ENCODE peak calls at places on chromosome 22, in nine cellular contexts. R is CD8-positive, alpha-beta T cell; Z is dorsolateral prefrontal cortex; I is AG09309; D is ovary; C is GM23248; O is pancreas; E is epithelial cell of esophagus; Y is bronchial epithelial cell. P is an unnamed sample.

GRCh38 chr22:47333625-47334024 is 571.2 kb downstream of the TBC1D22A start:
- DNase-seq in R (no peak), Z (no peak), I (no peak), D (no peak), C (peak), O (no peak), E (peak), Y (peak), P (no peak)

GRCh38 chr22:27828214-27828587 is 26.6 kb upstream of the MN1 start:
- DNase-seq in R (no peak), Z (no peak), I (no peak), D (no peak), C (no peak), O (no peak), E (no peak), Y (no peak), P (no peak)

GRCh38 chr22:45071618-45072017 is 61.8 kb upstream of the PHF21B start:
- DNase-seq in R (no peak), Z (no peak), I (no peak), D (no peak), C (no peak), O (no peak), E (no peak), Y (no peak), P (no peak)

GRCh38 chr22:27993774-27994350 is 74.8 kb upstream of the PITPNB start:
- DNase-seq in R (no peak), Z (no peak), I (no peak), D (peak), C (no peak), O (peak), E (no peak), Y (no peak), P (no peak)

GRCh38 chr22:32534252-32535215 is 59.9 kb downstream of the FBXO7 start:
- DNase-seq in R (no peak), Z (no peak), I (no peak), D (no peak), C (peak), O (no peak), E (no peak), Y (no peak), P (no peak)

GRCh38 chr22:39078329-39078728 is 1.3 kb downstream of the APOBEC3G start:
- DNase-seq in R (no peak), Z (no peak), I (no peak), D (no peak), C (no peak), O (no peak), E (no peak), Y (no peak), P (no peak)

GRCh38 chr22:31818481-31819392 is 64.9 kb downstream of the DEPDC5 start:
- DNase-seq in R (no peak), Z (no peak), I (no peak), D (no peak), C (peak), O (no peak), E (peak), Y (no peak), P (no peak)

GRCh38 chr22:19761022-19761499 is 483 bp downstream of the TBX1 start:
- DNase-seq in R (no peak), Z (no peak), I (no peak), D (no peak), C (peak), O (no peak), E (peak), Y (no peak), P (no peak)

GRCh38 chr22:43293661-43294392 is 49.3 kb downstream of the SCUBE1 start:
- DNase-seq in R (no peak), Z (no peak), I (no peak), D (peak), C (peak), O (no peak), E (peak), Y (no peak), P (no peak)

GRCh38 chr22:44729391-44730012 is 22.9 kb upstream of the ARHGAP8 start:
- DNase-seq in R (no peak), Z (peak), I (peak), D (peak), C (peak), O (no peak), E (no peak), Y (no peak), P (peak)

GRCh38 chr22:40498454-40499186 is 128.2 kb downstream of the SGSM3 start:
- DNase-seq in R (no peak), Z (no peak), I (peak), D (no peak), C (peak), O (no peak), E (peak), Y (peak), P (peak)

GRCh38 chr22:26330971-26331625 is 98.0 kb upstream of the ASPHD2 start:
- DNase-seq in R (peak), Z (peak), I (no peak), D (no peak), C (peak), O (peak), E (peak), Y (peak), P (peak)

GRCh38 chr22:46088541-46089311 is 61.6 kb upstream of the PPARA start:
- DNase-seq in R (no peak), Z (no peak), I (peak), D (peak), C (peak), O (peak), E (no peak), Y (no peak), P (peak)

GRCh38 chr22:26893034-26893710 is 235.8 kb downstream of the MIAT start:
- DNase-seq in R (no peak), Z (no peak), I (no peak), D (no peak), C (peak), O (peak), E (peak), Y (peak), P (no peak)

GRCh38 chr22:25510926-25511325 is 53.5 kb upstream of the GRK3 start:
- DNase-seq in R (no peak), Z (no peak), I (no peak), D (no peak), C (no peak), O (no peak), E (no peak), Y (no peak), P (no peak)

GRCh38 chr22:21796863-21797262 is 61.3 kb upstream of the YPEL1 start:
- DNase-seq in R (no peak), Z (peak), I (no peak), D (no peak), C (no peak), O (no peak), E (peak), Y (no peak), P (no peak)

GRCh38 chr22:38398609-38399401 is 56.2 kb downstream of the KCNJ4 start:
- DNase-seq in R (peak), Z (peak), I (no peak), D (peak), C (peak), O (peak), E (peak), Y (no peak), P (peak)

GRCh38 chr22:44907765-44908737 is 101.8 kb downstream of the PHF21B start:
- DNase-seq in R (no peak), Z (no peak), I (no peak), D (no peak), C (no peak), O (no peak), E (no peak), Y (no peak), P (no peak)

GRCh38 chr22:44181033-44181911 is 547 bp downstream of the PARVG start:
- DNase-seq in R (peak), Z (no peak), I (no peak), D (no peak), C (no peak), O (peak), E (no peak), Y (no peak), P (no peak)

GRCh38 chr22:29208502-29208862 is 2.8 kb downstream of the EMID1 start:
- DNase-seq in R (no peak), Z (no peak), I (no peak), D (no peak), C (no peak), O (no peak), E (no peak), Y (no peak), P (no peak)

GRCh38 chr22:38733329-38734202 is 22.2 kb downstream of the SUN2 start:
- DNase-seq in R (peak), Z (peak), I (no peak), D (peak), C (peak), O (peak), E (peak), Y (peak), P (no peak)

GRCh38 chr22:43811777-43812148 is 342 bp downstream of the EFCAB6 start:
- DNase-seq in R (no peak), Z (peak), I (no peak), D (peak), C (peak), O (no peak), E (peak), Y (peak), P (no peak)

GRCh38 chr22:38490475-38490874 is 15.6 kb downstream of the DDX17 start:
- DNase-seq in R (no peak), Z (no peak), I (no peak), D (no peak), C (no peak), O (no peak), E (no peak), Y (no peak), P (no peak)

GRCh38 chr22:33851240-33851639 is 69.0 kb downstream of the LARGE1 start:
- DNase-seq in R (no peak), Z (no peak), I (no peak), D (no peak), C (peak), O (no peak), E (no peak), Y (peak), P (no peak)

GRCh38 chr22:25067851-25068421 is 115.4 kb downstream of the KIAA1671 start:
- DNase-seq in R (peak), Z (peak), I (no peak), D (no peak), C (peak), O (no peak), E (no peak), Y (no peak), P (peak)

GRCh38 chr22:33850724-33851123 is 69.6 kb downstream of the LARGE1 start:
- DNase-seq in R (no peak), Z (no peak), I (no peak), D (no peak), C (no peak), O (no peak), E (no peak), Y (no peak), P (no peak)

GRCh38 chr22:38843716-38844660 is at the start of gene NPTXR:
- DNase-seq in R (peak), Z (no peak), I (no peak), D (peak), C (peak), O (peak), E (peak), Y (no peak), P (no peak)

GRCh38 chr22:23275751-23276150 is 95.4 kb downstream of the BCR start:
- DNase-seq in R (no peak), Z (no peak), I (no peak), D (no peak), C (no peak), O (no peak), E (no peak), Y (no peak), P (no peak)

GRCh38 chr22:50522208-50522805 is 3.1 kb downstream of the SCO2 start:
- DNase-seq in R (no peak), Z (no peak), I (no peak), D (no peak), C (no peak), O (no peak), E (no peak), Y (no peak), P (no peak)

GRCh38 chr22:45478108-45478771 is 24.4 kb upstream of the FBLN1 start:
- DNase-seq in R (no peak), Z (no peak), I (peak), D (no peak), C (peak), O (no peak), E (peak), Y (peak), P (peak)

GRCh38 chr22:44263547-44263946 is 49.2 kb downstream of the SHISAL1 start:
- DNase-seq in R (no peak), Z (no peak), I (no peak), D (no peak), C (no peak), O (peak), E (no peak), Y (no peak), P (no peak)

GRCh38 chr22:48576333-48577013 is 1251.2 kb downstream of the BRD1 start:
- DNase-seq in R (no peak), Z (no peak), I (no peak), D (peak), C (peak), O (no peak), E (no peak), Y (no peak), P (no peak)

GRCh38 chr22:48577691-48578090 is 1250.0 kb downstream of the BRD1 start:
- DNase-seq in R (no peak), Z (no peak), I (no peak), D (no peak), C (no peak), O (no peak), E (no peak), Y (no peak), P (no peak)

GRCh38 chr22:48574776-48575566 is 1252.7 kb downstream of the BRD1 start:
- DNase-seq in R (no peak), Z (no peak), I (no peak), D (peak), C (peak), O (peak), E (no peak), Y (no peak), P (no peak)

GRCh38 chr22:48577014-48577690 is 1250.5 kb downstream of the BRD1 start:
- DNase-seq in R (no peak), Z (no peak), I (no peak), D (no peak), C (no peak), O (no peak), E (no peak), Y (no peak), P (no peak)

GRCh38 chr22:48575567-48576332 is 1251.9 kb downstream of the BRD1 start:
- DNase-seq in R (no peak), Z (no peak), I (no peak), D (peak), C (no peak), O (no peak), E (no peak), Y (no peak), P (no peak)
- H3K4me3 ChIP-seq in R (no peak), Z (peak), I (no peak), D (peak), C (no peak), O (peak), E (no peak), Y (no peak), P (no peak)

GRCh38 chr22:41844513-41844912 is 11.6 kb downstream of the SREBF2 start:
- DNase-seq in R (no peak), Z (no peak), I (no peak), D (no peak), C (no peak), O (no peak), E (peak), Y (peak), P (no peak)
- H3K4me3 ChIP-seq in R (no peak), Z (no peak), I (no peak), D (no peak), C (no peak), O (no peak), E (no peak), Y (no peak), P (no peak)

GRCh38 chr22:48682517-48682916 is 1145.2 kb downstream of the BRD1 start:
- DNase-seq in R (no peak), Z (no peak), I (no peak), D (no peak), C (no peak), O (no peak), E (no peak), Y (no peak), P (no peak)

GRCh38 chr22:48680601-48681000 is 1147.1 kb downstream of the BRD1 start:
- DNase-seq in R (no peak), Z (no peak), I (no peak), D (no peak), C (no peak), O (no peak), E (no peak), Y (no peak), P (no peak)

GRCh38 chr22:48685767-48686166 is 1141.9 kb downstream of the BRD1 start:
- DNase-seq in R (no peak), Z (no peak), I (no peak), D (no peak), C (no peak), O (no peak), E (no peak), Y (no peak), P (no peak)

GRCh38 chr22:48686694-48687302 is 1140.9 kb downstream of the BRD1 start:
- DNase-seq in R (no peak), Z (no peak), I (no peak), D (no peak), C (no peak), O (no peak), E (no peak), Y (no peak), P (no peak)

GRCh38 chr22:48683640-48684039 is 1144.0 kb downstream of the BRD1 start:
- DNase-seq in R (no peak), Z (no peak), I (no peak), D (no peak), C (no peak), O (no peak), E (no peak), Y (no peak), P (no peak)
- H3K4me3 ChIP-seq in R (no peak), Z (no peak), I (no peak), D (no peak), C (no peak), O (no peak), E (no peak), Y (no peak), P (no peak)

DNA sequence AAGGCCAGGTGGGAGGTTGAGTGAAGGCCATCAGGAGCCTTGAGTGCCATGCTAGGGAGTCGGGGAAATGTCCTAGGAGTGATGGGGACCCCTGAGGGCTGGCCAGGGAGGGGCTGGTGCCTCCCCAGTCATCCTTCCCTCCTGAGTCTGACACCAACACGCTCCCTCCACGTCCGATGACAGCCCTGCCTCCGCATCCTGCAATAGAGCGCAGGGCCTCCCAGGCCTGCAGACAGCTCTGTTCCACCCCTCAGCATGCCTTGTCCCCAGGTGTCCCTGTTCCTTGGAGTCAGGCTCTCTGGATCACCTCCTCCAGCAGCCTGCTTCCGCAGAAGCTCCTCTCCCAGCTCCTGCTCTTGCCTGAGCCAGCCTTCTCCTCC is 3.1 kb downstream of the RAC2 start:
- DNase-seq in R (no peak), Z (no peak), I (no peak), D (no peak), C (no peak), O (no peak), E (no peak), Y (no peak), P (no peak)
- H3K4me3 ChIP-seq in R (peak), Z (no peak), I (no peak), D (no peak), C (no peak), O (no peak), E (no peak), Y (no peak), P (no peak)

GRCh38 chr22:30607939-30608338 is 965 bp downstream of the TCN2 start:
- DNase-seq in R (no peak), Z (no peak), I (no peak), D (no peak), C (peak), O (no peak), E (no peak), Y (no peak), P (no peak)

GRCh38 chr22:30605449-30606110 is 1.4 kb upstream of the TCN2 start:
- DNase-seq in R (peak), Z (peak), I (no peak), D (no peak), C (peak), O (peak), E (peak), Y (peak), P (no peak)

GRCh38 chr22:30609260-30610185 is 2.5 kb downstream of the TCN2 start:
- DNase-seq in R (no peak), Z (no peak), I (peak), D (peak), C (peak), O (no peak), E (peak), Y (peak), P (peak)

GRCh38 chr22:30606455-30607299 is at the start of gene TCN2:
- DNase-seq in R (peak), Z (peak), I (no peak), D (peak), C (peak), O (peak), E (peak), Y (peak), P (peak)

GRCh38 chr22:30607300-30607930 is 441 bp downstream of the TCN2 start:
- DNase-seq in R (no peak), Z (no peak), I (no peak), D (no peak), C (no peak), O (no peak), E (no peak), Y (no peak), P (no peak)
- H3K4me3 ChIP-seq in R (peak), Z (peak), I (peak), D (peak), C (peak), O (peak), E (peak), Y (peak), P (peak)